ENCODE peak calls at places on chromosomes 13 and 19, in ten cellular contexts. One of them, this sample, is unnamed.
A peak's percentile ranks its signal among the peaks of the same experiment; 100 is the strongest.

GRCh38 chr19:2013683-2013961 is 1.9 kb downstream of the BTBD2 start:
- DNase-seq in heart left ventricle: no peak
- DNase-seq in AG09309: no peak
- DNase-seq in A549: no peak
- DNase-seq in Caco-2: no peak
- DNase-seq in AG04450: no peak
- DNase-seq in right atrium auricular region: no peak
- DNase-seq in heart right ventricle: no peak
- DNase-seq in lung: no peak
- DNase-seq in BE2C: no peak
- DNase-seq in this sample: no peak

GRCh38 chr19:58229255-58229639 is 533 bp downstream of the ZNF544 start:
- DNase-seq in AG04450: no peak
- DNase-seq in Caco-2: no peak
- DNase-seq in heart left ventricle: no peak
- DNase-seq in BE2C: peak; percentile 53
- DNase-seq in right atrium auricular region: no peak
- DNase-seq in heart right ventricle: no peak
- DNase-seq in AG09309: no peak
- DNase-seq in lung: no peak
- DNase-seq in A549: peak; percentile 56
- DNase-seq in this sample: no peak

GRCh38 chr19:10617409-10618121 is 7.8 kb upstream of the SLC44A2 start:
- DNase-seq in A549: no peak
- DNase-seq in right atrium auricular region: no peak
- DNase-seq in AG09309: peak; percentile 69
- DNase-seq in AG04450: peak; percentile 57
- DNase-seq in lung: no peak
- DNase-seq in heart left ventricle: no peak
- DNase-seq in Caco-2: no peak
- DNase-seq in BE2C: no peak
- DNase-seq in heart right ventricle: no peak
- DNase-seq in this sample: peak; percentile 79

GRCh38 chr19:53463263-53463662 is 4.3 kb upstream of the ZNF813 start:
- DNase-seq in Caco-2: peak; percentile 48
- DNase-seq in A549: no peak
- DNase-seq in right atrium auricular region: no peak
- DNase-seq in lung: peak; percentile 39
- DNase-seq in BE2C: peak; percentile 57
- DNase-seq in AG04450: no peak
- DNase-seq in heart right ventricle: peak; percentile 70
- DNase-seq in heart left ventricle: peak; percentile 79
- DNase-seq in AG09309: no peak
- DNase-seq in this sample: no peak

GRCh38 chr19:35856546-35857149 is at the start of gene KIRREL2:
- DNase-seq in A549: no peak
- DNase-seq in Caco-2: no peak
- DNase-seq in lung: no peak
- DNase-seq in AG04450: no peak
- DNase-seq in heart right ventricle: no peak
- DNase-seq in heart left ventricle: no peak
- DNase-seq in BE2C: peak; percentile 49
- DNase-seq in right atrium auricular region: no peak
- DNase-seq in AG09309: no peak
- DNase-seq in this sample: no peak

GRCh38 chr13:59823495-59823894 is 340.2 kb downstream of the DIAPH3 start:
- DNase-seq in A549: peak; percentile 0
- DNase-seq in Caco-2: no peak
- DNase-seq in BE2C: no peak
- DNase-seq in heart right ventricle: no peak
- DNase-seq in lung: no peak
- DNase-seq in right atrium auricular region: no peak
- DNase-seq in AG09309: peak; percentile 17
- DNase-seq in heart left ventricle: no peak
- DNase-seq in AG04450: no peak
- DNase-seq in this sample: peak; percentile 38

GRCh38 chr13:43132228-43132627 is 108.8 kb downstream of the DNAJC15 start:
- DNase-seq in right atrium auricular region: no peak
- DNase-seq in AG04450: no peak
- DNase-seq in heart left ventricle: no peak
- DNase-seq in Caco-2: peak; percentile 81
- DNase-seq in AG09309: no peak
- DNase-seq in heart right ventricle: no peak
- DNase-seq in BE2C: peak; percentile 47
- DNase-seq in lung: no peak
- DNase-seq in A549: peak; percentile 22
- DNase-seq in this sample: no peak

GRCh38 chr19:16135410-16136127 is 7.9 kb upstream of the HSH2D start:
- DNase-seq in A549: no peak
- DNase-seq in heart left ventricle: no peak
- DNase-seq in AG04450: no peak
- DNase-seq in BE2C: no peak
- DNase-seq in lung: no peak
- DNase-seq in right atrium auricular region: no peak
- DNase-seq in heart right ventricle: no peak
- DNase-seq in Caco-2: no peak
- DNase-seq in AG09309: no peak
- DNase-seq in this sample: no peak

GRCh38 chr13:67186985-67187569 is 43.1 kb downstream of the PCDH9 start:
- DNase-seq in lung: no peak
- DNase-seq in heart left ventricle: no peak
- DNase-seq in BE2C: no peak
- DNase-seq in heart right ventricle: no peak
- DNase-seq in right atrium auricular region: no peak
- DNase-seq in AG04450: no peak
- DNase-seq in A549: peak; percentile 86
- DNase-seq in AG09309: no peak
- DNase-seq in Caco-2: no peak
- DNase-seq in this sample: no peak

GRCh38 chr19:12880551-12881171 is 588 bp downstream of the DNASE2 start:
- DNase-seq in right atrium auricular region: peak; percentile 60
- DNase-seq in AG09309: no peak
- DNase-seq in heart right ventricle: peak; percentile 42
- DNase-seq in A549: no peak
- DNase-seq in heart left ventricle: peak; percentile 67
- DNase-seq in AG04450: no peak
- DNase-seq in lung: no peak
- DNase-seq in Caco-2: no peak
- DNase-seq in BE2C: peak; percentile 43
- DNase-seq in this sample: no peak

GRCh38 chr13:47459512-47459911 is 541.6 kb downstream of the SUCLA2 start:
- DNase-seq in A549: no peak
- DNase-seq in Caco-2: no peak
- DNase-seq in heart left ventricle: no peak
- DNase-seq in lung: no peak
- DNase-seq in BE2C: no peak
- DNase-seq in AG09309: no peak
- DNase-seq in AG04450: no peak
- DNase-seq in right atrium auricular region: no peak
- DNase-seq in heart right ventricle: no peak
- DNase-seq in this sample: no peak

DNA sequence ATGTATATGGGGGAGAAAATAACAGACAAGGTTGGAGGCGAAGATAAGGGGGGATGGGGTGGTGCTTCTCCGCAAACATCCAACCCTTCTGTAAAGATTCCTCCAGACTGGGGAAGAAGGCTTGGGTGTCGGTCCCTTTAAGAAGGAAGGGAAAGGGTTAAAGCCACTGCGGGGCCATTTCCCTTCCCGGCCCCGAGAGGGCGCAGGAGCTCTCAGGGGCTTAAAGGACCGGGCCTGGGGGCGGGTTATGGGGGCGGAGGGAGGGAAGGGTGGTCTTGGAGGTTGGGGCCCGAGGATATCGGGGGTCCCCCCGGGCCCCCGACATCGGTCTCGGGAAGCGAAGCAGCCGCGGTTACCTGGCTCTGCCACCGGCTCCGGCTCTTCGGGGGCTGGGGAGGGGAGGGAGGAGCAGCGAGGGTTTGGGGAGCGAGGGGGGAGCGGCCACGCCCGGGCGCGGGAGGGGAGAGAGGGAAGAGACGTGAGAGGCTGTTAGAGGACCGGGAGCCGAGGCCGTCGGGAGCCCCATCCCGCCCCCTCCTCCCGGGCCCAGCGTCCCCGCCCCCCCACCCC is 2.8 kb downstream of the TNNT1 start:
- DNase-seq in AG09309: no peak
- DNase-seq in heart right ventricle: no peak
- DNase-seq in A549: peak; percentile 85
- DNase-seq in lung: no peak
- DNase-seq in right atrium auricular region: no peak
- DNase-seq in BE2C: no peak
- DNase-seq in Caco-2: peak; percentile 73
- DNase-seq in heart left ventricle: peak; percentile 51
- DNase-seq in AG04450: no peak
- DNase-seq in this sample: no peak
- H3K4me3 ChIP-seq in AG09309: no peak overlapping the region
- H3K4me3 ChIP-seq in heart right ventricle: no peak overlapping the region
- H3K4me3 ChIP-seq in A549: peak overlapping the region; percentile 64
- H3K4me3 ChIP-seq in lung: no peak overlapping the region
- H3K4me3 ChIP-seq in right atrium auricular region: no peak overlapping the region
- H3K4me3 ChIP-seq in BE2C: no peak overlapping the region
- H3K4me3 ChIP-seq in Caco-2: peak overlapping the region; percentile 43
- H3K4me3 ChIP-seq in heart left ventricle: no peak overlapping the region
- H3K4me3 ChIP-seq in AG04450: no peak overlapping the region
- H3K4me3 ChIP-seq in this sample: peak overlapping the region; percentile 8

DNA sequence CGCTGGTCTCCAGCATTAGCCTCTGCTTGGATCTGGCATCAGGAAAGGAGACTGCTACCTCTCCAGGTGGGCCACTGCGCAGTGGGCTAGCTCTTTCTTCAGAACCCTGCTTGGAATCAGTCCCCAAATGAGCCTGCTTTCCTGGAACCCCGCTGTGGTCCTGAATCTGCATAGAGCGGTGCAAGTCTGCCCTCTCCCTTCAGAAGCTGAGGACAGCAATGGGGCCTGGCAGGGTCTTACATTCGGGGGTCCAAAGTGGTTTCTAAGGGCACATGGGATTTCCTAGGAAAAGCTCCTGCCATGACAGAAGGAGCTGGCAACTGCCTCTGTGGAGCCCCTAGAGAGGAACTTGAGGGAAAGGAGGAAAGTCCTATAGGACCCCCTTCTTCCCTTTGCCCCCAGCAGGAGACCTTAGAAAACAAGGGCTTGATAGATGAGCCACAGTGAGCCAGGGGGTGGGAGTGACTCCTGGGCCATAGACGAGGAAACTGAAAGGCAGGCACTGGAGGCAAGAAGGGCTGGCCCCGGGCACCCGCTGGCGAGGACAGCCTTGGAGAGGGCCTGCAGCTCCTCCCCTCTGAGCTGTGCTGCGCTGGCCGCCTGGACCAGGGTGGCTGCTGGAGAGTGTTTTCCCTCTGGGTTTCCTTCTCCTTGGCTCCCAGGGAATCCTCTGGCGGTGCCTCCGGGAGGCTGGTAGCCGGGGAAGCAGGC is 1.4 kb upstream of the VSTM2B start:
- DNase-seq in A549: no peak
- DNase-seq in right atrium auricular region: no peak
- DNase-seq in heart left ventricle: peak; percentile 56
- DNase-seq in lung: no peak
- DNase-seq in heart right ventricle: no peak
- DNase-seq in AG04450: no peak
- DNase-seq in Caco-2: no peak
- DNase-seq in BE2C: no peak
- DNase-seq in AG09309: no peak
- DNase-seq in this sample: no peak
- TF ChIP-seq CTCF in A549: no peak
- TF ChIP-seq CTCF in right atrium auricular region: no peak
- TF ChIP-seq CTCF in heart left ventricle: no peak
- TF ChIP-seq CTCF in lung: no peak
- TF ChIP-seq CTCF in heart right ventricle: no peak
- TF ChIP-seq CTCF in AG04450: no peak
- TF ChIP-seq CTCF in Caco-2: no peak
- TF ChIP-seq CTCF in BE2C: no peak
- TF ChIP-seq CTCF in AG09309: no peak
- TF ChIP-seq CTCF in this sample: no peak

DNA sequence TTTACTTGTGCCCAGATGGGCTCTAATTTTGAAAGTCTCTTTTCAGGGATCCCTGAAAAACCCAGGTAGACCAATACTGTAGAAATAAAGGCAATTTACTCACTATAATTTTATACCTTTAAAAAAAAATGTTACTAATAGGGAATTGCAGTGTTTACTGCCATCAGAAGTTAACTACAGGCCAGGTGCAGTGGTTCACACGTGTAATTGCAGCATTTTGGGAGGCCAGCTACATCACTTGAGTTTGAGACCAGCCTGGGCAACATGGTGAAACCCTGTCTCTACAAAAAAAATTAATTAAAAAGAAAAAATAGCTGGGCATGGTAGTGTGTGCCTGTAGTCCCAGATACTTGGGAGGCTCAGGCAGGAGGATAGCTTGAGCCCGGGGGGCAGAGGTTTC is 10.2 kb downstream of the USP12 start:
- DNase-seq in heart right ventricle: no peak
- DNase-seq in BE2C: no peak
- DNase-seq in AG04450: no peak
- DNase-seq in AG09309: no peak
- DNase-seq in A549: no peak
- DNase-seq in Caco-2: no peak
- DNase-seq in lung: no peak
- DNase-seq in heart left ventricle: no peak
- DNase-seq in right atrium auricular region: no peak
- DNase-seq in this sample: no peak
- H3K4me3 ChIP-seq in heart right ventricle: no peak overlapping the region
- H3K4me3 ChIP-seq in BE2C: no peak overlapping the region
- H3K4me3 ChIP-seq in AG04450: no peak overlapping the region
- H3K4me3 ChIP-seq in AG09309: no peak overlapping the region
- H3K4me3 ChIP-seq in A549: no peak overlapping the region
- H3K4me3 ChIP-seq in Caco-2: no peak overlapping the region
- H3K4me3 ChIP-seq in lung: no peak overlapping the region
- H3K4me3 ChIP-seq in heart left ventricle: no peak overlapping the region
- H3K4me3 ChIP-seq in right atrium auricular region: no peak overlapping the region
- H3K4me3 ChIP-seq in this sample: no peak overlapping the region

GRCh38 chr19:3236272-3236671 is 11.8 kb downstream of the CELF5 start:
- DNase-seq in AG04450: no peak
- DNase-seq in lung: no peak
- DNase-seq in BE2C: no peak
- DNase-seq in A549: no peak
- DNase-seq in heart right ventricle: no peak
- DNase-seq in heart left ventricle: no peak
- DNase-seq in Caco-2: no peak
- DNase-seq in AG09309: no peak
- DNase-seq in right atrium auricular region: no peak
- DNase-seq in this sample: no peak

GRCh38 chr19:3243851-3244700 is 19.6 kb downstream of the CELF5 start:
- DNase-seq in Caco-2: peak; percentile 53
- DNase-seq in AG04450: peak; percentile 23
- DNase-seq in heart right ventricle: peak; percentile 29
- DNase-seq in lung: no peak
- DNase-seq in heart left ventricle: no peak
- DNase-seq in A549: peak; percentile 49
- DNase-seq in right atrium auricular region: no peak
- DNase-seq in BE2C: no peak
- DNase-seq in AG09309: peak; percentile 1
- DNase-seq in this sample: no peak

GRCh38 chr19:3234800-3235199 is 10.3 kb downstream of the CELF5 start:
- DNase-seq in BE2C: peak; percentile 31
- DNase-seq in AG04450: no peak
- DNase-seq in A549: no peak
- DNase-seq in heart right ventricle: no peak
- DNase-seq in right atrium auricular region: no peak
- DNase-seq in heart left ventricle: no peak
- DNase-seq in Caco-2: no peak
- DNase-seq in AG09309: no peak
- DNase-seq in lung: no peak
- DNase-seq in this sample: no peak

GRCh38 chr19:3238066-3238561 is 13.7 kb downstream of the CELF5 start:
- DNase-seq in AG04450: no peak
- DNase-seq in Caco-2: no peak
- DNase-seq in A549: no peak
- DNase-seq in BE2C: no peak
- DNase-seq in right atrium auricular region: no peak
- DNase-seq in heart right ventricle: no peak
- DNase-seq in AG09309: no peak
- DNase-seq in heart left ventricle: no peak
- DNase-seq in lung: no peak
- DNase-seq in this sample: no peak

GRCh38 chr19:3239367-3239766 is 14.9 kb downstream of the CELF5 start:
- DNase-seq in AG04450: no peak
- DNase-seq in Caco-2: no peak
- DNase-seq in heart right ventricle: no peak
- DNase-seq in right atrium auricular region: no peak
- DNase-seq in A549: no peak
- DNase-seq in heart left ventricle: no peak
- DNase-seq in BE2C: no peak
- DNase-seq in lung: no peak
- DNase-seq in AG09309: no peak
- DNase-seq in this sample: no peak
- TF ChIP-seq CTCF in AG04450: no peak
- TF ChIP-seq CTCF in Caco-2: no peak
- TF ChIP-seq CTCF in heart right ventricle: no peak
- TF ChIP-seq CTCF in right atrium auricular region: no peak
- TF ChIP-seq CTCF in A549: no peak
- TF ChIP-seq CTCF in heart left ventricle: no peak
- TF ChIP-seq CTCF in BE2C: no peak
- TF ChIP-seq CTCF in lung: no peak
- TF ChIP-seq CTCF in AG09309: no peak
- TF ChIP-seq CTCF in this sample: no peak

This sample was measured in AG04449.